ENCODE peak calls at places on chromosome 17, in eight cellular contexts. A, Y, C, W, D, R, S and T are unnamed samples.

GRCh38 chr17:74773414-74773813 is 2.7 kb downstream of the NAT9 start:
- DNase-seq in S (no peak), R (no peak), W (no peak), Y (no peak), A (no peak), C (no peak), D (no peak), T (no peak)

GRCh38 chr17:61400786-61401279 is 1.2 kb downstream of the TBX2 start:
- DNase-seq in S (no peak), R (no peak), C (no peak), A (no peak), Y (no peak), D (no peak), W (no peak), T (no peak)

GRCh38 chr17:80892900-80893603 is 98.6 kb upstream of the CHMP6 start:
- DNase-seq in W (no peak), Y (no peak), D (peak), R (no peak), C (peak), A (peak), S (no peak), T (no peak)

GRCh38 chr17:30519707-30520106 is 42.5 kb downstream of the GOSR1 start:
- DNase-seq in D (peak), W (no peak), R (no peak), C (peak), S (no peak), Y (no peak), A (no peak), T (no peak)

GRCh38 chr17:40025991-40026815 is 11.0 kb downstream of the CSF3 start:
- DNase-seq in Y (peak), D (peak), R (no peak), S (peak), C (no peak), W (peak), A (no peak), T (no peak)

GRCh38 chr17:77445908-77446535 is 305.3 kb downstream of the SEC14L1 start:
- DNase-seq in S (no peak), A (no peak), D (no peak), W (no peak), C (no peak), Y (peak), R (no peak), T (no peak)

GRCh38 chr17:79752175-79752574 is 21.4 kb downstream of the ENPP7 start:
- DNase-seq in C (no peak), R (no peak), S (no peak), Y (peak), D (no peak), W (no peak), A (no peak), T (no peak)

GRCh38 chr17:43011728-43012472 is 5.3 kb downstream of the IFI35 start:
- DNase-seq in S (no peak), W (no peak), D (no peak), C (no peak), Y (no peak), R (no peak), A (no peak), T (no peak)

GRCh38 chr17:55343900-55344513 is 77.6 kb downstream of the MMD start:
- DNase-seq in C (no peak), A (no peak), R (no peak), W (no peak), D (no peak), S (no peak), Y (no peak), T (no peak)

GRCh38 chr17:4558311-4558972 is 1.9 kb downstream of the GGT6 start:
- DNase-seq in W (no peak), R (no peak), Y (no peak), A (no peak), D (no peak), S (no peak), C (no peak), T (no peak)

GRCh38 chr17:75110307-75110937 is 653 bp downstream of the ARMC7 start:
- DNase-seq in D (no peak), S (no peak), R (no peak), A (no peak), C (no peak), W (no peak), Y (no peak), T (no peak)

GRCh38 chr17:67500261-67500660 is 123.2 kb downstream of the PITPNC1 start:
- DNase-seq in W (no peak), C (no peak), A (no peak), R (no peak), Y (no peak), S (no peak), D (peak), T (no peak)

GRCh38 chr17:60712675-60713074 is 35.0 kb downstream of the BCAS3 start:
- DNase-seq in S (no peak), A (no peak), Y (no peak), R (no peak), D (no peak), C (no peak), W (no peak), T (no peak)

GRCh38 chr17:40399185-40399584 is 18.5 kb downstream of the TOP2A start:
- DNase-seq in Y (peak), R (peak), A (no peak), W (no peak), C (peak), S (no peak), D (peak), T (no peak)

GRCh38 chr17:82084373-82085030 is 13.5 kb downstream of the FASN start:
- DNase-seq in R (no peak), S (no peak), A (no peak), D (no peak), C (no peak), W (no peak), Y (no peak), T (no peak)

GRCh38 chr17:64103751-64104364 is 26.1 kb downstream of the ERN1 start:
- DNase-seq in A (no peak), W (no peak), S (no peak), D (peak), R (no peak), C (peak), Y (no peak), T (peak)

GRCh38 chr17:79221597-79221996 is 147.0 kb downstream of the ENGASE start:
- DNase-seq in A (no peak), Y (no peak), S (no peak), D (no peak), C (no peak), W (no peak), R (no peak), T (no peak)